ENCODE peak calls at places on chromosomes 3 and 15, in nine cellular contexts. R is cardiac fibroblast, G is nephron progenitor cell, P is psoas muscle, F is foreskin keratinocyte, O is MM.1S, D is astrocyte, H is left ventricle myocardium inferior, B is lower leg skin. X is an unnamed sample.

GRCh38 chr15:28947241-28947674 is 61.5 kb downstream of the APBA2 start:
- DNase-seq in B (peak), H (no peak), G (no peak), P (no peak), R (no peak), F (no peak), D (no peak), O (no peak), X (no peak)

GRCh38 chr3:11136871-11137626 is 17.2 kb upstream of the HRH1 start:
- DNase-seq in G (no peak), P (peak), B (peak), D (peak), O (no peak), R (peak), H (no peak), F (peak), X (no peak)

GRCh38 chr15:42608110-42608531 is 32.7 kb downstream of the STARD9 start:
- DNase-seq in O (peak), D (peak), B (no peak), R (peak), G (no peak), P (no peak), F (no peak), H (no peak), X (no peak)

GRCh38 chr3:31840252-31840651 is 140.8 kb downstream of the OSBPL10 start:
- DNase-seq in R (no peak), O (no peak), H (no peak), G (no peak), P (no peak), B (no peak), F (peak), D (no peak), X (no peak)

GRCh38 chr15:87713405-87713995 is 543.0 kb downstream of the NTRK3 start:
- DNase-seq in R (no peak), O (no peak), P (no peak), B (no peak), H (no peak), F (peak), D (no peak), G (no peak), X (no peak)

GRCh38 chr3:189646902-189647542 is 15.8 kb downstream of the TP63 start:
- DNase-seq in H (no peak), R (no peak), P (no peak), D (no peak), G (no peak), F (no peak), B (no peak), O (no peak), X (no peak)

GRCh38 chr15:67100124-67100791 is 34.9 kb downstream of the SMAD3 start:
- DNase-seq in R (no peak), B (no peak), G (no peak), D (no peak), F (no peak), P (no peak), O (no peak), H (no peak), X (no peak)

GRCh38 chr3:10074666-10075065 is 33.4 kb downstream of the FANCD2OS start:
- DNase-seq in G (no peak), B (no peak), O (no peak), D (no peak), H (no peak), F (peak), P (no peak), R (no peak), X (no peak)

GRCh38 chr3:15556512-15556911 is 35.0 kb upstream of the COLQ start:
- DNase-seq in D (no peak), H (no peak), R (no peak), O (peak), P (no peak), F (no peak), B (no peak), G (no peak), X (no peak)

GRCh38 chr3:133274477-133274876 is 125.4 kb upstream of the BFSP2 start:
- DNase-seq in F (no peak), D (no peak), G (no peak), H (no peak), B (no peak), R (no peak), O (no peak), P (no peak), X (no peak)

GRCh38 chr3:159798951-159799350 is 189.7 kb upstream of the IL12A start:
- DNase-seq in D (peak), G (no peak), F (peak), B (no peak), R (peak), O (no peak), P (no peak), H (no peak), X (no peak)

GRCh38 chr3:8987673-8988655 is 24.7 kb upstream of the RAD18 start:
- DNase-seq in G (peak), O (peak), P (peak), R (peak), H (peak), D (peak), B (peak), F (peak), X (peak)

GRCh38 chr15:32096867-32097266 is 66.6 kb downstream of the CHRNA7 start:
- DNase-seq in R (no peak), O (no peak), H (no peak), G (no peak), B (no peak), P (no peak), F (no peak), D (no peak), X (no peak)

GRCh38 chr15:96358006-96358794 is 27.7 kb downstream of the NR2F2 start:
- DNase-seq in R (no peak), G (no peak), O (no peak), P (no peak), B (no peak), D (no peak), F (no peak), H (no peak), X (no peak)

GRCh38 chr15:73325191-73325980 is 43.4 kb downstream of the HCN4 start:
- DNase-seq in P (peak), H (no peak), R (no peak), D (no peak), B (no peak), F (no peak), O (peak), G (no peak), X (no peak)

GRCh38 chr3:134647902-134648760 is 2.7 kb downstream of the KY start:
- DNase-seq in H (no peak), F (no peak), G (no peak), R (no peak), D (no peak), B (no peak), O (no peak), P (peak), X (no peak)

GRCh38 chr3:16151109-16151508 is 23.4 kb upstream of the GALNT15 start:
- DNase-seq in B (peak), P (peak), G (no peak), F (peak), H (peak), O (peak), R (peak), D (peak), X (no peak)

GRCh38 chr15:98643104-98643503 is 5.2 kb upstream of the IGF1R start:
- DNase-seq in G (no peak), H (no peak), P (no peak), O (no peak), R (no peak), D (no peak), F (no peak), B (no peak), X (no peak)

GRCh38 chr15:74373056-74373650 is 5.7 kb upstream of the CYP11A1 start:
- DNase-seq in G (no peak), H (no peak), O (no peak), P (no peak), R (no peak), B (peak), D (no peak), F (no peak), X (no peak)

DNA sequence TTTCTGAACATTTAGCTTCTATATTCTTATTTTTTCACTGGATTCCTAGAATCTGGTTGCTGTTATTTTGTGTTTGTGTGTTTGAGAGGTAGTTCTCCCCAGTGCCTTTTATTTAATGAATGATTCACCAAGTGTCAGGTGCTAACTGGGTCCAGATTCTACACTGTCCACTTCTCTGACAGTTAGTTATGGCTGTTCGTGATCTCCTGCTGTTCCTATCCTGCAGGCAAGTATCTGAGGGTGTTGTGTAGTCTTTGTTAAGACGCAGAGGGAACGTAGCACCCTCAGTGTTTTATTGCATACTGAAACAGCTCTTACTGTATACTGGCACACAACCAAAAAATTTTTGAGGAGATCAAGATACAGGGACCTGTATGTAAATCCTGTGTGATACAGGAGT is 1271.3 kb downstream of the ROBO1 start:
- DNase-seq in D (no peak), O (no peak), R (no peak), P (no peak), H (no peak), G (no peak), F (no peak), B (no peak), X (no peak)
- TF ChIP-seq CTCF in D (no peak), O (no peak), R (no peak), P (no peak), H (no peak), G (no peak), F (no peak), B (no peak), X (no peak)

DNA sequence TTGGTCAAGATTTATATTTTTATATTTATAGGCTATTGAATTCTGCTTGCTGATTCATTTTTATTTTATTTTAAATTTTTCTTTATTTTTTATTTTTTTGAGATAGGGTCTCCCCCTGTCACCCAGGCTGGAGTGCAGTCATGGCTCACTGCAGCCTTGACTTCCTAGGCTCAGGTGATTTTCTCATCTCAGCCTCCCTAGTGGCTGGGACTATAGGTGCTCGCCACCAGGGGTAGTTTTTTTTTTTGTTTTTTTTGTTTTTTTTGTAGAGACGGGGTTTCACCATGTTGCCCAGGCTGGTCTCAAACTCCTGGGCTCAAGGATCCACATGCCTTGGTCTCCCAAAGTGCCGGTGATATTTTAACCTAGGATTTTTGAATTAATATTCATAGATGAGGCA is 31.2 kb downstream of the NR2E3 start:
- DNase-seq in D (no peak), O (no peak), G (no peak), R (no peak), H (no peak), B (no peak), F (no peak), P (no peak), X (no peak)
- TF ChIP-seq CTCF in D (no peak), O (no peak), G (no peak), R (no peak), H (no peak), B (no peak), F (no peak), P (no peak), X (no peak)

GRCh38 chr15:37133619-37134018 is 33.3 kb upstream of the MEIS2 start:
- DNase-seq in H (no peak), P (no peak), G (no peak), B (no peak), D (no peak), F (no peak), R (peak), O (no peak), X (no peak)
- TF ChIP-seq CTCF in H (peak), P (no peak), G (no peak), B (no peak), D (peak), F (peak), R (peak), O (peak), X (peak)

GRCh38 chr3:108060331-108060730 is 30.5 kb downstream of the CD47 start:
- DNase-seq in H (no peak), G (no peak), R (no peak), B (no peak), D (peak), F (no peak), P (no peak), O (no peak), X (no peak)
- TF ChIP-seq CTCF in H (no peak), G (no peak), R (no peak), B (no peak), D (no peak), F (no peak), P (no peak), O (no peak), X (no peak)

X was measured in neural crest cell.